ENCODE peak calls at places on chromosome 2, in four cellular contexts. One of them, this sample, is unnamed.

GRCh38 chr2:85997016-85997970 is 108.4 kb downstream of the POLR1A start:
- DNase-seq in astrocyte of the spinal cord: peak
- DNase-seq in foreskin fibroblast: peak
- DNase-seq in HL-60: no peak
- DNase-seq in this sample: no peak

GRCh38 chr2:166343467-166343866 is 32.3 kb downstream of the SCN9A start:
- DNase-seq in astrocyte of the spinal cord: no peak
- DNase-seq in foreskin fibroblast: no peak
- DNase-seq in HL-60: no peak
- DNase-seq in this sample: no peak

GRCh38 chr2:219045937-219046550 is 4.7 kb upstream of the CFAP65 start:
- DNase-seq in astrocyte of the spinal cord: peak
- DNase-seq in foreskin fibroblast: no peak
- DNase-seq in HL-60: peak
- DNase-seq in this sample: no peak

GRCh38 chr2:3432693-3433338 is 53.3 kb downstream of the TRAPPC12 start:
- DNase-seq in astrocyte of the spinal cord: no peak
- DNase-seq in foreskin fibroblast: no peak
- DNase-seq in HL-60: no peak
- DNase-seq in this sample: no peak

GRCh38 chr2:216735086-216735485 is 39.7 kb upstream of the IGFBP5 start:
- DNase-seq in astrocyte of the spinal cord: no peak
- DNase-seq in foreskin fibroblast: no peak
- DNase-seq in HL-60: no peak
- DNase-seq in this sample: no peak

GRCh38 chr2:39022642-39023230 is 98.1 kb downstream of the SOS1 start:
- DNase-seq in astrocyte of the spinal cord: no peak
- DNase-seq in foreskin fibroblast: no peak
- DNase-seq in HL-60: no peak
- DNase-seq in this sample: no peak

GRCh38 chr2:3126171-3126685 is 251.4 kb downstream of the EIPR1 start:
- DNase-seq in astrocyte of the spinal cord: no peak
- DNase-seq in foreskin fibroblast: no peak
- DNase-seq in HL-60: no peak
- DNase-seq in this sample: no peak

GRCh38 chr2:197189770-197190434 is 120.7 kb downstream of the ANKRD44 start:
- DNase-seq in astrocyte of the spinal cord: no peak
- DNase-seq in foreskin fibroblast: no peak
- DNase-seq in HL-60: no peak
- DNase-seq in this sample: no peak

GRCh38 chr2:236334122-236334876 is 70.1 kb upstream of the ASB18 start:
- DNase-seq in astrocyte of the spinal cord: no peak
- DNase-seq in foreskin fibroblast: no peak
- DNase-seq in HL-60: no peak
- DNase-seq in this sample: no peak

GRCh38 chr2:198054299-198054698 is 249.9 kb downstream of the PLCL1 start:
- DNase-seq in astrocyte of the spinal cord: peak
- DNase-seq in foreskin fibroblast: peak
- DNase-seq in HL-60: peak
- DNase-seq in this sample: no peak

GRCh38 chr2:61759718-61760117 is 94.1 kb downstream of the FAM161A start:
- DNase-seq in astrocyte of the spinal cord: peak
- DNase-seq in foreskin fibroblast: peak
- DNase-seq in HL-60: no peak
- DNase-seq in this sample: no peak

GRCh38 chr2:239455436-239456203 is 54.8 kb upstream of the HDAC4 start:
- DNase-seq in astrocyte of the spinal cord: no peak
- DNase-seq in foreskin fibroblast: no peak
- DNase-seq in HL-60: no peak
- DNase-seq in this sample: no peak

GRCh38 chr2:219468410-219469185 is 30.1 kb upstream of the GMPPA start:
- DNase-seq in astrocyte of the spinal cord: no peak
- DNase-seq in foreskin fibroblast: no peak
- DNase-seq in HL-60: no peak
- DNase-seq in this sample: no peak

GRCh38 chr2:142756430-142756829 is 121.0 kb upstream of the KYNU start:
- DNase-seq in astrocyte of the spinal cord: peak
- DNase-seq in foreskin fibroblast: peak
- DNase-seq in HL-60: no peak
- DNase-seq in this sample: no peak

GRCh38 chr2:39128919-39129391 is 8.1 kb upstream of the SOS1 start:
- DNase-seq in astrocyte of the spinal cord: no peak
- DNase-seq in foreskin fibroblast: no peak
- DNase-seq in HL-60: no peak
- DNase-seq in this sample: no peak

GRCh38 chr2:196176142-196176738 is 4.9 kb upstream of the STK17B start:
- DNase-seq in astrocyte of the spinal cord: no peak
- DNase-seq in foreskin fibroblast: no peak
- DNase-seq in HL-60: no peak
- DNase-seq in this sample: no peak

GRCh38 chr2:144447535-144447934 is 72.4 kb downstream of the ZEB2 start:
- DNase-seq in astrocyte of the spinal cord: no peak
- DNase-seq in foreskin fibroblast: no peak
- DNase-seq in HL-60: no peak
- DNase-seq in this sample: no peak

GRCh38 chr2:99922664-99923063 is 219.7 kb downstream of the AFF3 start:
- DNase-seq in astrocyte of the spinal cord: no peak
- DNase-seq in foreskin fibroblast: no peak
- DNase-seq in HL-60: no peak
- DNase-seq in this sample: no peak

GRCh38 chr2:63364866-63365265 is 223.4 kb downstream of the WDPCP start:
- DNase-seq in astrocyte of the spinal cord: no peak
- DNase-seq in foreskin fibroblast: no peak
- DNase-seq in HL-60: no peak
- DNase-seq in this sample: no peak

GRCh38 chr2:194697439-194697838 is 959.6 kb upstream of the SLC39A10 start:
- DNase-seq in astrocyte of the spinal cord: no peak
- DNase-seq in foreskin fibroblast: no peak
- DNase-seq in HL-60: no peak
- DNase-seq in this sample: no peak

GRCh38 chr2:7180641-7181370 is 263.6 kb downstream of the RNF144A start:
- DNase-seq in astrocyte of the spinal cord: peak
- DNase-seq in foreskin fibroblast: no peak
- DNase-seq in HL-60: no peak
- DNase-seq in this sample: no peak

GRCh38 chr2:125424386-125424785 is 1231.6 kb upstream of the GYPC start:
- DNase-seq in astrocyte of the spinal cord: no peak
- DNase-seq in foreskin fibroblast: no peak
- DNase-seq in HL-60: no peak
- DNase-seq in this sample: no peak

GRCh38 chr2:232486558-232487384 is 863 bp downstream of the ECEL1 start:
- DNase-seq in astrocyte of the spinal cord: no peak
- DNase-seq in foreskin fibroblast: no peak
- DNase-seq in HL-60: no peak
- DNase-seq in this sample: no peak

GRCh38 chr2:72092099-72092498 is 55.6 kb downstream of the CYP26B1 start:
- DNase-seq in astrocyte of the spinal cord: no peak
- DNase-seq in foreskin fibroblast: no peak
- DNase-seq in HL-60: no peak
- DNase-seq in this sample: no peak

GRCh38 chr2:44392338-44392943 is 30.7 kb downstream of the CAMKMT start:
- DNase-seq in astrocyte of the spinal cord: peak
- DNase-seq in foreskin fibroblast: no peak
- DNase-seq in HL-60: peak
- DNase-seq in this sample: peak

GRCh38 chr2:55119711-55120487 is 69.6 kb upstream of the RTN4 start:
- DNase-seq in astrocyte of the spinal cord: no peak
- DNase-seq in foreskin fibroblast: peak
- DNase-seq in HL-60: no peak
- DNase-seq in this sample: no peak

GRCh38 chr2:207528980-207529329 is 807 bp upstream of the CREB1 start:
- DNase-seq in astrocyte of the spinal cord: peak
- DNase-seq in foreskin fibroblast: no peak
- DNase-seq in HL-60: peak
- DNase-seq in this sample: no peak

GRCh38 chr2:216770050-216770449 is 74.7 kb upstream of the IGFBP5 start:
- DNase-seq in astrocyte of the spinal cord: no peak
- DNase-seq in foreskin fibroblast: no peak
- DNase-seq in HL-60: no peak
- DNase-seq in this sample: no peak

GRCh38 chr2:190679813-190680591 is 31.1 kb downstream of the NAB1 start:
- DNase-seq in astrocyte of the spinal cord: no peak
- DNase-seq in foreskin fibroblast: peak
- DNase-seq in HL-60: peak
- DNase-seq in this sample: peak

GRCh38 chr2:207330912-207331311 is 165.2 kb upstream of the KLF7 start:
- DNase-seq in astrocyte of the spinal cord: peak
- DNase-seq in foreskin fibroblast: peak
- DNase-seq in HL-60: no peak
- DNase-seq in this sample: peak

GRCh38 chr2:53641290-53641689 is 126.3 kb upstream of the CHAC2 start:
- DNase-seq in astrocyte of the spinal cord: no peak
- DNase-seq in foreskin fibroblast: no peak
- DNase-seq in HL-60: no peak
- DNase-seq in this sample: no peak

GRCh38 chr2:68317971-68318685 is 1.6 kb downstream of the CNRIP1 start:
- DNase-seq in astrocyte of the spinal cord: peak
- DNase-seq in foreskin fibroblast: no peak
- DNase-seq in HL-60: no peak
- DNase-seq in this sample: no peak

GRCh38 chr2:186554450-186554849 is 35.4 kb upstream of the ITGAV start:
- DNase-seq in astrocyte of the spinal cord: no peak
- DNase-seq in foreskin fibroblast: no peak
- DNase-seq in HL-60: no peak
- DNase-seq in this sample: no peak

GRCh38 chr2:142398212-142398611 is 267.4 kb upstream of the LRP1B start:
- DNase-seq in astrocyte of the spinal cord: no peak
- DNase-seq in foreskin fibroblast: no peak
- DNase-seq in HL-60: no peak
- DNase-seq in this sample: no peak

GRCh38 chr2:108267117-108267516 is 21.6 kb upstream of the SULT1C2 start:
- DNase-seq in astrocyte of the spinal cord: peak
- DNase-seq in foreskin fibroblast: peak
- DNase-seq in HL-60: peak
- DNase-seq in this sample: no peak

GRCh38 chr2:8606226-8606625 is 75.6 kb upstream of the ID2 start:
- DNase-seq in astrocyte of the spinal cord: no peak
- DNase-seq in foreskin fibroblast: no peak
- DNase-seq in HL-60: no peak
- DNase-seq in this sample: no peak

GRCh38 chr2:39419282-39420223 is 17.5 kb downstream of the MAP4K3 start:
- DNase-seq in astrocyte of the spinal cord: no peak
- DNase-seq in foreskin fibroblast: no peak
- DNase-seq in HL-60: no peak
- DNase-seq in this sample: no peak

GRCh38 chr2:223537669-223538601 is 64.2 kb downstream of the SCG2 start:
- DNase-seq in astrocyte of the spinal cord: peak
- DNase-seq in foreskin fibroblast: no peak
- DNase-seq in HL-60: no peak
- DNase-seq in this sample: no peak

DNA sequence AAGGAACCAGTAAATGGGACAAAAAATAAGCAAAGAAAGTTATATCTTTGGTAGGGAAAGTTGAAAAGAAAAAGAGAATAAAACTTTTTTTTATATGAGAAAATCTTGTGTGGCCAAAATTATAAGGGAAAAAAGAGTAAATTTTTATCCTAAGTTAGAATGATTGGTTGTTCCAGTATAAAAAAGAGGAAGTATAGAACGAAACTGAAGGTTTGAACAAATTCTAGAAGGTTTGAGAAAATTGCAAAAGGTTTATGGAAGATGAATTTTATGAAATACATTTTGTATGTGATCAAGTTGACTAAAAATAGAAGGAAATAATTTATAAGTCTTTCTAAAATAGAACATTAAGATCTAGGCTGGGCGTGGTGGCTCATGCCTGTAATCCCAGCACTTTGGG is 93.7 kb downstream of the RTP5 start:
- DNase-seq in astrocyte of the spinal cord: no peak
- DNase-seq in foreskin fibroblast: no peak
- DNase-seq in HL-60: no peak
- DNase-seq in this sample: no peak
- TF ChIP-seq CTCF in astrocyte of the spinal cord: no peak
- TF ChIP-seq CTCF in foreskin fibroblast: no peak
- TF ChIP-seq CTCF in HL-60: no peak
- TF ChIP-seq CTCF in this sample: no peak

GRCh38 chr2:529425-529824 is 147.8 kb downstream of the TMEM18 start:
- DNase-seq in astrocyte of the spinal cord: peak
- DNase-seq in foreskin fibroblast: no peak
- DNase-seq in HL-60: peak
- DNase-seq in this sample: no peak
- TF ChIP-seq CTCF in astrocyte of the spinal cord: peak
- TF ChIP-seq CTCF in foreskin fibroblast: peak
- TF ChIP-seq CTCF in HL-60: no peak
- TF ChIP-seq CTCF in this sample: no peak

DNA sequence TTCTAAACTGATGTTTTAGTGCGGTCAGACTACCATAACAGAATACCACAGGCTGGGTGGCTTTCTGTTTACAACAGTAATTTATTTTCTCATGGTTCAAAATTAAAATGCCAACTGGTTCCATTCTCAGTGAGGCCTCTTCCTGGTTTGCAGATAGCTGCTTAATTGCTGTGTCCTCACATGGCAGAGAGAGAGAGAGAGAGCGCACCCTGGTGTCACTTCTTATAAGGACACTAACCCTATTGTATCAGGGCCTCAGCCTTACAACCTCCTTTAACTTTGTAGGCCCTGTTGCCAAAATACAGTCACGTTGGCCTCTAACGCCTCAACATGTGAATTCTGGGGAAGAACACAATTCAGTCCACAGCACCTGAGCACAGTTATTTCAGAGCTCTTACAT is 37.5 kb upstream of the ZNF385B start:
- DNase-seq in astrocyte of the spinal cord: peak
- DNase-seq in foreskin fibroblast: peak
- DNase-seq in HL-60: peak
- DNase-seq in this sample: no peak
- TF ChIP-seq CTCF in astrocyte of the spinal cord: peak
- TF ChIP-seq CTCF in foreskin fibroblast: peak
- TF ChIP-seq CTCF in HL-60: no peak
- TF ChIP-seq CTCF in this sample: no peak

GRCh38 chr2:222074674-222075073 is 224.1 kb downstream of the PAX3 start:
- DNase-seq in astrocyte of the spinal cord: no peak
- DNase-seq in foreskin fibroblast: no peak
- DNase-seq in HL-60: no peak
- DNase-seq in this sample: no peak

GRCh38 chr2:222082201-222082600 is 216.6 kb downstream of the PAX3 start:
- DNase-seq in astrocyte of the spinal cord: no peak
- DNase-seq in foreskin fibroblast: no peak
- DNase-seq in HL-60: no peak
- DNase-seq in this sample: no peak

GRCh38 chr2:222076978-222077690 is 221.7 kb downstream of the PAX3 start:
- DNase-seq in astrocyte of the spinal cord: peak
- DNase-seq in foreskin fibroblast: no peak
- DNase-seq in HL-60: peak
- DNase-seq in this sample: no peak
- TF ChIP-seq CTCF in astrocyte of the spinal cord: no peak
- TF ChIP-seq CTCF in foreskin fibroblast: no peak
- TF ChIP-seq CTCF in HL-60: no peak
- TF ChIP-seq CTCF in this sample: no peak